ENCODE peak calls at places on chromosomes 16 and 17, in ten cellular contexts. G, B, H, S, Z, O, P, V, E and X are unnamed samples.
A peak's percentile ranks its signal among the peaks of the same experiment; 100 is the strongest.

GRCh38 chr16:88393034-88393433 is 10.3 kb downstream of the ZNF469 start:
- DNase-seq in P (no peak), S (peak; percentile 71), Z (peak; percentile 76), G (no peak), V (no peak), E (no peak), O (no peak), H (peak; percentile 72), B (no peak), X (peak; percentile 61)

GRCh38 chr16:57775661-57776469 is 26.4 kb downstream of the KIFC3 start:
- DNase-seq in V (no peak), H (peak; percentile 82), S (no peak), P (no peak), O (no peak), E (peak; percentile 70), B (peak; percentile 60), Z (no peak), G (peak; percentile 21), X (peak; percentile 61)

GRCh38 chr17:65177901-65178300 is 40.7 kb downstream of the RGS9 start:
- DNase-seq in P (peak; percentile 83), H (no peak), E (no peak), Z (no peak), B (no peak), O (no peak), S (no peak), G (peak; percentile 69), V (peak; percentile 78), X (no peak)

GRCh38 chr16:1152651-1153259 is at the start of gene CACNA1H:
- DNase-seq in E (no peak), V (no peak), G (no peak), O (peak; percentile 82), P (no peak), S (no peak), H (no peak), Z (no peak), B (no peak), X (no peak)

GRCh38 chr16:86086471-86086870 is 187.5 kb downstream of the IRF8 start:
- DNase-seq in P (no peak), S (no peak), G (no peak), E (peak; percentile 17), V (no peak), B (no peak), Z (no peak), H (peak; percentile 16), O (no peak), X (peak; percentile 6)

GRCh38 chr17:61635913-61636432 is 45.0 kb upstream of the NACA2 start:
- DNase-seq in O (no peak), H (no peak), G (peak; percentile 78), E (peak; percentile 55), S (peak; percentile 50), P (peak; percentile 66), V (peak; percentile 83), B (peak; percentile 66), Z (no peak), X (no peak)

GRCh38 chr16:77943770-77944169 is 78.6 kb upstream of the CLEC3A start:
- DNase-seq in V (no peak), B (no peak), H (no peak), P (no peak), G (no peak), E (no peak), Z (no peak), O (no peak), S (no peak), X (no peak)

GRCh38 chr17:17019891-17020456 is 22.3 kb upstream of the MPRIP start:
- DNase-seq in Z (no peak), H (no peak), B (no peak), V (no peak), G (no peak), P (no peak), S (no peak), O (no peak), E (peak; percentile 70), X (no peak)

GRCh38 chr16:80716564-80717139 is 87.7 kb downstream of the CDYL2 start:
- DNase-seq in H (no peak), E (no peak), B (no peak), V (no peak), S (no peak), O (no peak), P (no peak), Z (no peak), G (no peak), X (no peak)

GRCh38 chr17:6323626-6324356 is 111.1 kb downstream of the AIPL1 start:
- DNase-seq in P (no peak), O (no peak), Z (no peak), S (no peak), G (no peak), E (peak; percentile 28), V (no peak), H (no peak), B (peak; percentile 20), X (no peak)

GRCh38 chr17:15263206-15263579 is 1.9 kb downstream of the PMP22 start:
- DNase-seq in B (peak; percentile 84), S (peak; percentile 54), V (peak; percentile 77), Z (peak; percentile 90), G (peak; percentile 92), O (peak; percentile 79), E (peak; percentile 42), H (peak; percentile 71), P (peak; percentile 73), X (peak; percentile 62)

GRCh38 chr17:8365143-8365542 is 11.4 kb downstream of the KRABD2 start:
- DNase-seq in O (no peak), S (no peak), V (peak; percentile 61), G (peak; percentile 39), P (peak; percentile 76), B (no peak), Z (no peak), E (no peak), H (no peak), X (no peak)

DNA sequence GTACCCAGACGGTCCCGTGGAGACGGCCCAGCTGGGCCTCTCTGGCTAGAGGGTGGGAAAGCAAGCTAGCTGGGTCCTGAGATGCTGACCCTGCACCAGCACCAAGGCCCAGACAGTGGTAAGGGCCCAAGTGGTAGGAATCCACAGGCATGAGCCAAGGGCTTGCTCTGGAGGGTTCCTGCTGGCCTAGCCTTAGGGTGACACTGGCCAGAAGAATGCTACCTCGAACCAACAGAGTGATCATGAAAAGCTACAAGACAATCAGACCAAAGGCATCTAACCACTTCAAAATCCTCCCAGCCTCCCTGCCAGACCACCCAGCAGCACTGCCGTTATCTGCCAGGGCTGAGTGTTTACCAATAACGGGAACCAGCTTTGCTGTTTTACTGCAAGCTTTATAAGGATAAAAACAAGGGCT is 13.2 kb downstream of the HIC1 start:
- DNase-seq in E (no peak), H (no peak), P (peak; percentile 90), S (no peak), G (peak; percentile 66), Z (no peak), V (peak; percentile 86), O (no peak), B (no peak), X (no peak)
- TF ChIP-seq CTCF in E (no peak), H (no peak), P (peak; percentile 47), S (no peak), G (peak; percentile 1), Z (no peak), V (peak; percentile 23), O (no peak), B (no peak), X (no peak)

GRCh38 chr16:21159281-21159951 is 942 bp downstream of the LDAF1 start:
- DNase-seq in V (no peak), O (peak; percentile 39), P (no peak), S (peak; percentile 67), B (no peak), Z (peak; percentile 68), G (no peak), E (peak; percentile 50), H (peak; percentile 69), X (no peak)
- H3K4me3 ChIP-seq in V (peak overlapping the region; percentile 79), O (peak overlapping the region; percentile 64), P (peak overlapping the region; percentile 81), S (peak overlapping the region; percentile 86), B (peak overlapping the region; percentile 83), Z (peak overlapping the region; percentile 92), G (peak overlapping the region; percentile 70), E (peak overlapping the region; percentile 74), H (peak overlapping the region; percentile 77), X (peak overlapping the region; percentile 62)

GRCh38 chr17:50363217-50364060 is 9.5 kb downstream of the MRPL27 start:
- DNase-seq in S (no peak), B (no peak), E (peak; percentile 54), H (no peak), O (no peak), Z (no peak), P (peak; percentile 35), V (no peak), G (peak; percentile 78), X (peak; percentile 53)
- TF ChIP-seq CTCF in S (no peak), B (no peak), E (no peak), H (no peak), O (no peak), Z (no peak), P (no peak), V (no peak), G (no peak), X (no peak)

GRCh38 chr17:36641331-36641876 is 40.0 kb downstream of the MRM1 start:
- DNase-seq in Z (no peak), H (no peak), S (no peak), V (no peak), O (no peak), P (no peak), B (no peak), E (no peak), G (no peak), X (no peak)
- H3K4me3 ChIP-seq in Z (peak overlapping the region; percentile 49), H (peak overlapping the region; percentile 7), S (peak overlapping the region; percentile 43), V (peak overlapping the region; percentile 32), O (no peak overlapping the region), P (no peak overlapping the region), B (peak overlapping the region; percentile 44), E (peak overlapping the region; percentile 9), G (peak overlapping the region; percentile 41), X (peak overlapping the region; percentile 63)

GRCh38 chr17:21275579-21276339 is 8.8 kb upstream of the MAP2K3 start:
- DNase-seq in E (peak; percentile 92), V (peak; percentile 75), Z (peak; percentile 98), O (peak; percentile 90), S (peak; percentile 95), H (peak; percentile 97), G (peak; percentile 85), P (peak; percentile 64), B (peak; percentile 82), X (peak; percentile 96)
- TF ChIP-seq CTCF in E (peak; percentile 35), V (no peak), Z (no peak), O (peak; percentile 19), S (no peak), H (no peak), G (no peak), P (no peak), B (no peak), X (peak; percentile 20)

DNA sequence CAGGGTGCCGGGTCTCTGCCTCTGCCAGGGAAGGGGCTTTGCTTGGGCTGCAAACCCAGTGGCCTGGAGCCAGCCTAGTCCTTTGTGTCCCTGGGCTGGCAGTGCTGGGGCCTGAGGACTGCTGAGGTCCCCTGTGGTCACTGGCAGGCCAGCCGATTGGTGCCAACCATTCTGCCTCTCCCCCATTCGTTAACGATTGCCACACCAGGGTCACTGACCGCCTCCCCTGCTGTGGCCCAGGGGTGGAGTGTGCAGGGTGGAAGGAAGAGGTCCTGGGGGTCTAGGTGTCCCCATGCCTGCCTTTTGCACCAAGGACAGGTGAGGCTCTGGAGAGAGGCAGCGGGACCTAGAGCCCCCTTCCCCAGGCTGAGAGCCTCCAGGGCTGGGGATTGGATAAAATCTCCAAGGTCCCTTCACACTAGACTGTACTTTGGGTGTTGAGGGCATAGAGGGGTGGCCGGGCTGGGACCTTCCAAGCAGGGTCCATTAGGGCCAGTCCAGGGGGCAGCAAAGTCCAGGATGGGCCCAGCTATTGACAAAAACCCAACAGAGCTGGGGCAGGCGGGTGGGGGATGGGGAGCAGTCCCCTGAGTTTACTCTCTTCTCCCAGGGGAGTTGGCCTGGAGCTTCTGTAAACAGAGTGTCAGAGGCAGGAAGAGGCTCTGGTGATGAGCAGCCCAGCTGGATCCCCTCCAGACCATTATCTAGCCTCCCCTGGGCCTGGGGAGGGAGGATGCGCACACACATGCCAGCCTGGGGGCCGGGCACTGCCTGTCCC is 1.1 kb downstream of the VASN start:
- DNase-seq in G (peak; percentile 64), P (peak; percentile 79), O (peak; percentile 60), S (peak; percentile 54), E (no peak), H (peak; percentile 88), B (peak; percentile 82), Z (no peak), V (peak; percentile 84), X (peak; percentile 32)
- H3K4me3 ChIP-seq in G (peak overlapping the region; percentile 75), P (peak overlapping the region; percentile 87), O (peak overlapping the region; percentile 78), S (peak overlapping the region; percentile 55), E (peak overlapping the region; percentile 54), H (peak overlapping the region; percentile 46), B (peak overlapping the region; percentile 70), Z (peak overlapping the region; percentile 86), V (peak overlapping the region; percentile 87), X (peak overlapping the region; percentile 60)